ENCODE peak calls at places on chromosomes 3 and 15, in four cellular contexts. O is cardiac muscle cell; C is breast epithelium; B is CD8-positive, alpha-beta memory T cell. F is an unnamed sample. For H3K36me3, the result is how much of the 10 kb centered on the place peaks cover.

GRCh38 chr3:104385421-104385820 is 981.3 kb upstream of the ALCAM start:
- DNase-seq in O (peak), C (no peak), B (no peak), F (no peak)

GRCh38 chr3:154795046-154795445 is 285.1 kb upstream of the MME start:
- DNase-seq in C (no peak), B (no peak), O (no peak), F (no peak)

GRCh38 chr3:131731709-131732108 is 228.9 kb upstream of the MRPL3 start:
- DNase-seq in O (no peak), C (no peak), B (no peak), F (no peak)

GRCh38 chr3:157081681-157082210 is 78.2 kb downstream of the CCNL1 start:
- DNase-seq in O (peak), B (peak), C (peak), F (peak)

GRCh38 chr3:38800511-38800910 is 15.5 kb downstream of the SCN10A start:
- DNase-seq in B (no peak), O (no peak), C (no peak), F (no peak)

GRCh38 chr15:69647160-69647513 is 194.5 kb downstream of the RPLP1 start:
- DNase-seq in B (no peak), O (no peak), C (no peak), F (no peak)

GRCh38 chr15:60973637-60974415 is 255.3 kb downstream of the RORA start:
- DNase-seq in O (peak), C (no peak), B (no peak), F (no peak)

GRCh38 chr3:53113293-53114010 is 16.8 kb downstream of the RFT1 start:
- DNase-seq in C (no peak), B (no peak), O (no peak), F (peak)

GRCh38 chr3:120642368-120642948 is 39.6 kb downstream of the HGD start:
- DNase-seq in O (peak), C (no peak), B (no peak), F (no peak)

GRCh38 chr3:101671014-101671413 is 5.9 kb downstream of the ZBTB11 start:
- DNase-seq in O (no peak), C (no peak), B (no peak), F (no peak)

GRCh38 chr3:101667844-101668243 is 9.1 kb downstream of the ZBTB11 start:
- DNase-seq in O (no peak), C (no peak), B (no peak), F (no peak)

GRCh38 chr3:101667331-101667730 is 9.6 kb downstream of the ZBTB11 start:
- DNase-seq in B (no peak), O (no peak), C (no peak), F (no peak)

GRCh38 chr3:101665357-101665756 is 11.6 kb downstream of the ZBTB11 start:
- DNase-seq in B (no peak), O (no peak), C (no peak), F (no peak)

GRCh38 chr3:101665851-101666250 is 11.1 kb downstream of the ZBTB11 start:
- DNase-seq in O (no peak), B (no peak), C (no peak), F (no peak)
- H3K36me3 ChIP-seq in O (under half), B (under half), C (under half), F (under half)

GRCh38 chr3:170753421-170754344 is 116.3 kb downstream of the RPL22L1 start:
- DNase-seq in C (no peak), O (peak), B (no peak), F (no peak)
- H3K27ac ChIP-seq in C (no peak), O (no peak), B (no peak), F (no peak)

DNA sequence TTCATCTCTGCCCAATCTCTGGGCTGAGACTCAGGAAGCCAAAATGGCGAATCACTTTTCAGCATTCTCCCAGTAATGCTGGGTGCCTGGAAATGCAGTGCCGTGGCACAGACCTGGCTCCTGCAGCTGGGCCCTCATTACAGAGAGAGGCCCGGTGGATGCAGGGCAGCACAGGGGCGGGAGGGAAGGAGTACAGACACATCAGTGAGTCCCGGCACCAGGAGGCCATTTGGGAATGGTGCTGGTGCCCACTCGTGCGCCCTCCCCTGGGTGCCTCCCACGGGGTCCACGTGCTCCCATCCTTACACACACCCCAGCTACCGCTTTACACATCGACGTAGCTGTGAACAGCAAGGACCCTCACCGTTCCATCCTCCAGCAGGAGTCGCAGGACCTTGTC is 13.2 kb downstream of the MYO5C start:
- DNase-seq in O (no peak), B (no peak), C (no peak), F (no peak)
- H3K36me3 ChIP-seq in O (under half), B (under half), C (under half), F (under half)

DNA sequence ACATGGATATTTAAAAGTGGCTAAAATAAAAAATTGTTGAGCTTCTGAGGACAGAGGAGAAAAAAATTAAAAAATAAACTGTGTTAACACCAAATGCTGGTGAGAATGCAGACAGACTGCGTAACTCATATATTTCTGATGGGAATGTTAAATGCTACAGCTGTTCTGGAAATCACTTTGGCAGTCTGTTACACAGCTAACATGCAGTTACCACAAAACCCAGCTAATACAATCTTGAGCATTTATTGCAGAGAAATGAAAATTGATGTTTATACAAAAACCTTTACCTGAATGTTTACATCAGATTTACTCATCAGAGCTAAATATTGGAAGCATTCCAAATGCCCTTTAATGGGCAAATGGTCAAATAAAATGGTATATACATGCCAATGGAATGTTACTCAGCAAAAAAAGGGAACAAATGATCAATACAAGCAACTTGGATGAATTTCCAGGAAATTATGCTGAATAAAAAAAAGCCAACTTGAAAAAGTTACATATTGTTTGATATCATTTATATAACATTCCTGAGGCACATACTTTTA is 24.6 kb downstream of the MNS1 start:
- DNase-seq in B (no peak), C (no peak), O (no peak), F (no peak)
- H3K27ac ChIP-seq in B (no peak), C (no peak), O (no peak), F (no peak)

F was measured in uterus.